ENCODE peak calls at places on chromosomes 3 and 15, in five cellular contexts. K, F, U, V and M are unnamed samples.
A peak's percentile ranks its signal among the peaks of the same experiment; 100 is the strongest.

GRCh38 chr3:161913786-161914389 is 417.3 kb downstream of the OTOL1 start:
- DNase-seq in K (no peak), F (no peak), U (no peak), V (no peak), M (no peak)

GRCh38 chr15:90044916-90045371 is 43.8 kb downstream of the ZNF710 start:
- DNase-seq in K (no peak), F (no peak), U (no peak), V (no peak), M (no peak)

GRCh38 chr15:23395030-23395692 is 40.6 kb downstream of the GOLGA8S start:
- DNase-seq in K (no peak), F (no peak), U (no peak), V (no peak), M (no peak)

GRCh38 chr15:61499371-61499770 is 270.3 kb upstream of the RORA start:
- DNase-seq in K (no peak), F (no peak), U (no peak), V (no peak), M (no peak)

GRCh38 chr3:127370906-127371305 is 83.1 kb upstream of the PRR20G start:
- DNase-seq in K (no peak), F (no peak), U (peak; percentile 41), V (no peak), M (no peak)

GRCh38 chr3:190036631-190037030 is 84.1 kb downstream of the P3H2 start:
- DNase-seq in K (no peak), F (no peak), U (no peak), V (no peak), M (no peak)

GRCh38 chr3:98670020-98670419 is 76.6 kb upstream of the CPOX start:
- DNase-seq in K (peak; percentile 18), F (no peak), U (no peak), V (no peak), M (no peak)

GRCh38 chr15:74489518-74490338 is 28.8 kb upstream of the UBL7 start:
- DNase-seq in K (peak; percentile 40), F (peak; percentile 55), U (peak; percentile 84), V (peak; percentile 82), M (no peak)

GRCh38 chr3:157119369-157119951 is 40.5 kb downstream of the CCNL1 start:
- DNase-seq in K (peak; percentile 85), F (no peak), U (no peak), V (no peak), M (no peak)

GRCh38 chr3:116444819-116445290 is 432 bp downstream of the LSAMP start:
- DNase-seq in K (peak; percentile 3), F (no peak), U (no peak), V (peak; percentile 61), M (peak; percentile 68)

GRCh38 chr15:33454996-33455395 is 144.2 kb downstream of the RYR3 start:
- DNase-seq in K (no peak), F (no peak), U (no peak), V (no peak), M (no peak)

GRCh38 chr15:33461671-33462070 is 150.9 kb downstream of the RYR3 start:
- DNase-seq in K (no peak), F (no peak), U (no peak), V (no peak), M (no peak)

GRCh38 chr15:33454346-33454745 is 143.6 kb downstream of the RYR3 start:
- DNase-seq in K (no peak), F (no peak), U (no peak), V (no peak), M (no peak)

GRCh38 chr15:33458421-33458820 is 147.7 kb downstream of the RYR3 start:
- DNase-seq in K (no peak), F (no peak), U (no peak), V (no peak), M (no peak)

GRCh38 chr15:33460166-33460805 is 149.5 kb downstream of the RYR3 start:
- DNase-seq in K (no peak), F (no peak), U (no peak), V (no peak), M (no peak)
- H3K27ac ChIP-seq in K (no peak overlapping the region), F (no peak overlapping the region), U (no peak overlapping the region), V (no peak overlapping the region), M (no peak overlapping the region)

GRCh38 chr3:151012753-151013152 is 40.2 kb upstream of the CLRN1 start:
- DNase-seq in K (no peak), F (no peak), U (no peak), V (peak; percentile 36), M (no peak)

GRCh38 chr3:151009981-151010380 is 37.5 kb upstream of the CLRN1 start:
- DNase-seq in K (no peak), F (no peak), U (no peak), V (no peak), M (no peak)

GRCh38 chr3:151011427-151011826 is 38.9 kb upstream of the CLRN1 start:
- DNase-seq in K (peak; percentile 3), F (no peak), U (no peak), V (peak; percentile 82), M (no peak)

GRCh38 chr3:151009430-151009829 is 36.9 kb upstream of the CLRN1 start:
- DNase-seq in K (no peak), F (no peak), U (no peak), V (no peak), M (no peak)

DNA sequence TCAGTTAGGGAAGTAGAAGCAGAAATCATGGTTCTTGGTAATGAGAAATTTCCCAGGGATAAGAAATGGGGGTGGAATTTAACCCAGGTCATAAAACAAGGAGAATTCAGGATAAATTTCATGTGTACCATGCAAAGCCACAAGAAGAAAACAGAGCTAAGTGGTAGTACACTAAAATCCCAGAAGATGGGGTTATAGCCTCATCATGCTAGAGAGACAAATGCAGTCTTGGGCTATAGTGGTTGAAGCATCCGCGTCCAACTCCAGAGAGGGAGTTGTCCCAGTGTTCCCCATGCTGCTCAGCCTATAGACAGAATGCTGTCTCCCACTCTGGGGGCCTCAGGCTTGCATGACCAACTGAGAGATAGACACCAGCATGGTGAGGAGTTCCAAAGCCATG is 36.2 kb upstream of the CLRN1 start:
- DNase-seq in K (no peak), F (no peak), U (no peak), V (peak; percentile 53), M (no peak)
- TF ChIP-seq CTCF in K (no peak), F (no peak), U (no peak), V (peak; percentile 48), M (no peak)

GRCh38 chr3:62378329-62378789 is 5.0 kb upstream of the FEZF2 start:
- DNase-seq in K (no peak), F (no peak), U (no peak), V (peak; percentile 92), M (no peak)
- H3K27me3 ChIP-seq in K (no peaks in the 10 kb centered on the region), F (peaks cover 73% of the 10 kb centered on the region), U (peaks cover 100% of the 10 kb centered on the region), V (peaks cover 100% of the 10 kb centered on the region), M (peaks cover 86% of the 10 kb centered on the region)

GRCh38 chr15:52008698-52009434 is 10.2 kb upstream of the MAPK6 start:
- DNase-seq in K (no peak), F (no peak), U (no peak), V (no peak), M (no peak)

GRCh38 chr15:52012210-52012609 is 6.8 kb upstream of the MAPK6 start:
- DNase-seq in K (no peak), F (no peak), U (no peak), V (no peak), M (no peak)

GRCh38 chr15:52013151-52013791 is 5.7 kb upstream of the MAPK6 start:
- DNase-seq in K (no peak), F (no peak), U (no peak), V (no peak), M (no peak)

GRCh38 chr15:52010633-52011595 is 8.1 kb upstream of the MAPK6 start:
- DNase-seq in K (peak; percentile 27), F (no peak), U (no peak), V (no peak), M (no peak)

GRCh38 chr15:52011711-52012144 is 7.3 kb upstream of the MAPK6 start:
- DNase-seq in K (no peak), F (no peak), U (no peak), V (peak; percentile 44), M (no peak)
- H3K27ac ChIP-seq in K (no peak overlapping the region), F (no peak overlapping the region), U (no peak overlapping the region), V (no peak overlapping the region), M (no peak overlapping the region)

GRCh38 chr15:75508741-75509532 is 57.4 kb upstream of the SIN3A start:
- DNase-seq in K (peak; percentile 23), F (no peak), U (no peak), V (no peak), M (no peak)
- TF ChIP-seq CTCF in K (peak; percentile 43), F (peak; percentile 60), U (peak; percentile 49), V (peak; percentile 43), M (no peak)